ENCODE peak calls at places on chromosome 15, in four cellular contexts. N is K562, E is GM12878, M is HL-60. P is an unnamed sample.

GRCh38 chr15:66505430-66505811 is 295 bp downstream of the ZWILCH start:
- DNase-seq in M (no peak), E (no peak), N (no peak), P (no peak)

GRCh38 chr15:32855942-32856341 is 138.1 kb downstream of the GREM1 start:
- DNase-seq in N (no peak), M (no peak), E (no peak), P (no peak)

GRCh38 chr15:79815468-79815867 is 81.3 kb downstream of the MTHFS start:
- DNase-seq in M (no peak), N (no peak), E (no peak), P (no peak)

GRCh38 chr15:96783746-96784145 is 453.2 kb downstream of the NR2F2 start:
- DNase-seq in M (no peak), N (no peak), E (no peak), P (no peak)

GRCh38 chr15:71154607-71155200 is 39.4 kb downstream of the THSD4 start:
- DNase-seq in M (no peak), N (no peak), E (no peak), P (no peak)

GRCh38 chr15:92810418-92811138 is 89.5 kb upstream of the CHD2 start:
- DNase-seq in E (no peak), N (peak; percentile 72), M (no peak), P (no peak)

GRCh38 chr15:38058596-38059075 is 124.2 kb downstream of the TMCO5A start:
- DNase-seq in E (no peak), N (no peak), M (no peak), P (no peak)

GRCh38 chr15:71051539-71051938 is 63.7 kb upstream of the THSD4 start:
- DNase-seq in N (no peak), E (no peak), M (no peak), P (no peak)

GRCh38 chr15:65916664-65917406 is 47.5 kb downstream of the RAB11A start:
- DNase-seq in M (no peak), E (peak; percentile 84), N (peak; percentile 68), P (peak; percentile 55)

GRCh38 chr15:81108427-81108826 is 25.6 kb upstream of the CFAP161 start:
- DNase-seq in M (no peak), N (no peak), E (no peak), P (no peak)

GRCh38 chr15:94080416-94080815 is 150.9 kb upstream of the MCTP2 start:
- DNase-seq in M (no peak), E (no peak), N (no peak), P (no peak)

GRCh38 chr15:27770769-27771554 is 328.2 kb downstream of the OCA2 start:
- DNase-seq in M (no peak), E (no peak), N (no peak), P (no peak)

GRCh38 chr15:66291816-66292215 is 1.6 kb upstream of the DIS3L start:
- DNase-seq in M (no peak), N (no peak), E (no peak), P (no peak)

GRCh38 chr15:89105147-89105546 is 16.9 kb downstream of the ABHD2 start:
- DNase-seq in E (no peak), N (no peak), M (no peak), P (no peak)

GRCh38 chr15:79849789-79850188 is 47.0 kb downstream of the MTHFS start:
- DNase-seq in E (no peak), M (no peak), N (peak; percentile 22), P (no peak)

GRCh38 chr15:90471769-90472168 is 58.0 kb upstream of the CRTC3 start:
- DNase-seq in E (no peak), M (no peak), N (no peak), P (no peak)

GRCh38 chr15:66269326-66270090 is 16.0 kb upstream of the MEGF11 start:
- DNase-seq in E (no peak), N (peak; percentile 81), M (no peak), P (no peak)

GRCh38 chr15:20341901-20342605 is 199.5 kb downstream of the GOLGA6L6 start:
- DNase-seq in N (no peak), E (no peak), M (no peak), P (no peak)

GRCh38 chr15:50046868-50047267 is 72.2 kb downstream of the ATP8B4 start:
- DNase-seq in N (no peak), M (no peak), E (no peak), P (no peak)

GRCh38 chr15:79965836-79966630 is 5.0 kb downstream of the BCL2A1 start:
- DNase-seq in E (no peak), N (no peak), M (no peak), P (no peak)

GRCh38 chr15:101314301-101314700 is 19.3 kb upstream of the SNRPA1 start:
- DNase-seq in E (no peak), M (no peak), N (no peak), P (no peak)

GRCh38 chr15:66679657-66680108 is 22.4 kb upstream of the SMAD6 start:
- DNase-seq in M (no peak), N (peak; percentile 95), E (no peak), P (no peak)

GRCh38 chr15:41022487-41023090 is 69.3 kb downstream of the CHAC1 start:
- DNase-seq in M (peak; percentile 8), N (peak; percentile 38), E (peak; percentile 21), P (peak; percentile 11)
- TF ChIP-seq SPI1 in M (no peak), N (no peak), E (no peak), P (no peak)

GRCh38 chr15:39586387-39587171 is 5.7 kb downstream of the THBS1 start:
- DNase-seq in M (no peak), E (no peak), N (no peak), P (no peak)
- TF ChIP-seq SPI1 in M (no peak), E (no peak), N (no peak), P (no peak)

GRCh38 chr15:42042602-42043400 is 22.0 kb upstream of the PLA2G4E start:
- DNase-seq in N (no peak), E (no peak), M (no peak), P (no peak)
- TF ChIP-seq SPI1 in N (no peak), E (no peak), M (no peak), P (no peak)

GRCh38 chr15:70042553-70043214 is 55.0 kb downstream of the TLE3 start:
- DNase-seq in E (no peak), M (no peak), N (no peak), P (no peak)
- TF ChIP-seq SPI1 in E (no peak), M (no peak), N (no peak), P (no peak)

GRCh38 chr15:56343879-56344278 is 21.3 kb upstream of the TEX9 start:
- DNase-seq in E (no peak), M (no peak), N (no peak), P (no peak)

GRCh38 chr15:56341201-56341600 is 24.0 kb upstream of the TEX9 start:
- DNase-seq in M (no peak), N (no peak), E (no peak), P (no peak)

GRCh38 chr15:56342653-56343052 is 22.6 kb upstream of the TEX9 start:
- DNase-seq in M (no peak), E (no peak), N (no peak), P (no peak)

GRCh38 chr15:56337084-56337725 is 28.0 kb upstream of the TEX9 start:
- DNase-seq in E (no peak), N (no peak), M (no peak), P (no peak)

GRCh38 chr15:56339594-56339993 is 25.6 kb upstream of the TEX9 start:
- DNase-seq in M (no peak), E (no peak), N (no peak), P (no peak)
- TF ChIP-seq SPI1 in M (no peak), E (no peak), N (no peak), P (no peak)

DNA sequence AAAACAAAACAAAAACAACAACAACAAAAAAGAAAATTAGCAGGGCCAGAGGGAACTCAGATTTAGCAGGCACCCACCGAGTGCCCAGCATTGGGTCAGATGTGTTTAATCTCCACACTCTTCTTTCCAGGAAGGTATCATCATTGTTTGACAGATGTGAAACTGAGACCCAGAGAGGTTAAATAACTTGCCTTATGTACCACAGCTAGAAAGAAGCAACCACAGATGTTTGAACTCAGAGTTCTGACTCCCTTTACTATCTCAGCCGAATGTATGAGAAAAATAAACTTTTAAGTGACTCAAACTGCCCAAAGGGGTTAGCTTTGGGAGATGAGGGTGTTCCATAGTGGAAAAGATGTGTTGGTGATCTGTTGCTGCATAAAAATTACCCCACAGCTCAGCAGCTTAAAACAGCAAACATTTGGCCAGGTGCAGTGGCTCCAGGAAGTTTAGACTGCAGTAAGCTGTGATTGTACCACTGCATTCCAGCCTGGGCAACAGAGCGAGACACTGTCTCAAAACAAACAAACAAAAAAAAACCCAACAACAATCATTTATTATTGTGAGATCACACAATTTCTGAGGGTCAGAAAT is 4.5 kb upstream of the RPP25 start:
- DNase-seq in M (no peak), E (no peak), N (no peak), P (no peak)
- TF ChIP-seq SPI1 in M (no peak), E (no peak), N (no peak), P (no peak)

GRCh38 chr15:85333132-85333831 is 47.1 kb upstream of the AKAP13 start:
- DNase-seq in E (no peak), M (no peak), N (no peak), P (no peak)

GRCh38 chr15:85327820-85328219 is 52.6 kb upstream of the AKAP13 start:
- DNase-seq in N (no peak), E (no peak), M (no peak), P (no peak)

GRCh38 chr15:85331666-85332261 is 48.6 kb upstream of the AKAP13 start:
- DNase-seq in N (no peak), M (no peak), E (no peak), P (no peak)

GRCh38 chr15:85330941-85331588 is 49.3 kb upstream of the AKAP13 start:
- DNase-seq in M (peak; percentile 83), E (peak; percentile 90), N (peak; percentile 38), P (peak; percentile 44)

GRCh38 chr15:85329561-85330421 is 50.6 kb upstream of the AKAP13 start:
- DNase-seq in E (peak; percentile 88), N (no peak), M (peak; percentile 56), P (peak; percentile 34)
- TF ChIP-seq SPI1 in E (peak; percentile 98), N (no peak), M (no peak), P (peak; percentile 99)

GRCh38 chr15:23395832-23396231 is 41.3 kb downstream of the GOLGA8S start:
- DNase-seq in N (no peak), M (no peak), E (no peak), P (no peak)

GRCh38 chr15:23397779-23398178 is 43.2 kb downstream of the GOLGA8S start:
- DNase-seq in M (no peak), N (no peak), E (no peak), P (no peak)

DNA sequence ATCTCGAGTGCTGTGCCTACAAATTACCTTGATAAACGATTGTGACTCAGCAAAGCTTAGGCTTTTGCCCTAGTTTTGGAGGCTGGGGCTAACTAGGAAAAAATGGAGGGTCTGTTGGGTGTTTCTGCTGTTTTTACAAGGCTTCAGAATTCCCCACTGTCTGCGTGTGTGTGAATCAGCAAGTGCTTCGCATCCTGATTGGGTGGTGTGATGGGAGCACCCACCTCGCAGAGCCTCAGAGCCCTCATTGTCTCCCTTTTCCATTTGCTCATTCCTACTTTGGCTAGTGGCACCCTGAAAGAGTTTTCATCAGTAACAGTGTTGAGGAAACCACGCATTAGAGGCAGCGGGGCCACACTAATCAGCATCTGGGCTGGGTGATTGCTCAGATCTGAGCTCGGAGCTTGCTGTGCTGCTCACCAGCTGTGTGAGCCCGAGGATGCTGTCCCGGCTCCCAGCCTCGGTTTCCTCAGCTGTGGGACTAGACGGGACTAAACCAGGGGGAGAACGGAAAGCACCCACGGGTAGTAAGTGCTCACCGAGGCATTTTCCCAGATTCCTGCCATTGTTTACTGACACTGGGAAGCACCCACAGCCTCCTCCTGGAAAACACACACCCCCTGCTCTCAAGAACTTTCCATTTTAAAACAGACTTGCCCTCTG is 40.6 kb downstream of the GOLGA8S start:
- DNase-seq in M (no peak), E (no peak), N (no peak), P (no peak)
- TF ChIP-seq SPI1 in M (no peak), E (no peak), N (no peak), P (no peak)

P was measured in GM12891.